ENCODE peak calls at places on chromosome 20, in eight cellular contexts. X is psoas muscle, F is hepatocyte, A is endothelial cell of umbilical vein, S is cardiac fibroblast, H is heart right ventricle, I is RWPE2, P is HepG2. M is an unnamed sample.

GRCh38 chr20:49675368-49676151 is 38.1 kb downstream of the B4GALT5 start:
- DNase-seq in X (no peak), F (peak), A (no peak), S (peak), H (no peak), I (no peak), P (peak), M (no peak)

GRCh38 chr20:50844430-50845100 is 49.7 kb downstream of the BCAS4 start:
- DNase-seq in X (no peak), F (no peak), A (peak), S (peak), H (no peak), I (peak), P (peak), M (no peak)

GRCh38 chr20:26315054-26315453 is 618.4 kb upstream of the ZNF337 start:
- DNase-seq in X (no peak), F (no peak), A (no peak), S (no peak), H (no peak), I (no peak), P (no peak), M (no peak)

GRCh38 chr20:50380697-50381040 is 129.5 kb upstream of the PTPN1 start:
- DNase-seq in X (no peak), F (peak), A (peak), S (peak), H (no peak), I (peak), P (peak), M (no peak)

GRCh38 chr20:23629017-23629541 is 8.7 kb downstream of the CST3 start:
- DNase-seq in X (peak), F (peak), A (peak), S (peak), H (no peak), I (peak), P (peak), M (no peak)

GRCh38 chr20:41747226-41747625 is 129.0 kb upstream of the CHD6 start:
- DNase-seq in X (no peak), F (no peak), A (no peak), S (no peak), H (no peak), I (no peak), P (no peak), M (no peak)

GRCh38 chr20:15616626-15617025 is 956.6 kb downstream of the KIF16B start:
- DNase-seq in X (no peak), F (no peak), A (no peak), S (no peak), H (no peak), I (no peak), P (no peak), M (no peak)

GRCh38 chr20:45918182-45918737 is 6.3 kb upstream of the PLTP start:
- DNase-seq in X (no peak), F (peak), A (peak), S (peak), H (no peak), I (no peak), P (no peak), M (no peak)

GRCh38 chr20:4195499-4195898 is 180.1 kb upstream of the RNF24 start:
- DNase-seq in X (no peak), F (no peak), A (peak), S (peak), H (no peak), I (no peak), P (peak), M (no peak)

GRCh38 chr20:21508230-21509078 is 5.4 kb downstream of the NKX2-2 start:
- DNase-seq in X (no peak), F (no peak), A (no peak), S (no peak), H (no peak), I (no peak), P (no peak), M (no peak)

GRCh38 chr20:56859039-56859750 is 230.1 kb downstream of the TFAP2C start:
- DNase-seq in X (no peak), F (no peak), A (no peak), S (no peak), H (no peak), I (peak), P (no peak), M (no peak)

GRCh38 chr20:609371-609964 is 641 bp downstream of the TCF15 start:
- DNase-seq in X (no peak), F (no peak), A (no peak), S (no peak), H (no peak), I (no peak), P (no peak), M (no peak)
- H3K4me3 ChIP-seq in X (peak), F (no peak), A (no peak), S (no peak), H (peak), I (peak), P (no peak), M (no peak)

GRCh38 chr20:61725966-61726365 is 339.7 kb downstream of the TAF4 start:
- DNase-seq in X (peak), F (no peak), A (no peak), S (no peak), H (no peak), I (peak), P (no peak), M (no peak)

GRCh38 chr20:61725145-61725544 is 340.5 kb downstream of the TAF4 start:
- DNase-seq in X (no peak), F (no peak), A (no peak), S (no peak), H (no peak), I (peak), P (no peak), M (no peak)

GRCh38 chr20:61723538-61724257 is 342.0 kb downstream of the TAF4 start:
- DNase-seq in X (no peak), F (peak), A (no peak), S (no peak), H (no peak), I (no peak), P (peak), M (no peak)

GRCh38 chr20:61722146-61722678 is 343.5 kb downstream of the TAF4 start:
- DNase-seq in X (no peak), F (no peak), A (no peak), S (no peak), H (no peak), I (no peak), P (no peak), M (no peak)

GRCh38 chr20:61724376-61724775 is 341.3 kb downstream of the TAF4 start:
- DNase-seq in X (no peak), F (no peak), A (no peak), S (no peak), H (no peak), I (peak), P (peak), M (no peak)
- TF ChIP-seq CTCF in X (no peak), F (peak), A (no peak), S (peak), H (no peak), I (peak), P (peak), M (peak)

DNA sequence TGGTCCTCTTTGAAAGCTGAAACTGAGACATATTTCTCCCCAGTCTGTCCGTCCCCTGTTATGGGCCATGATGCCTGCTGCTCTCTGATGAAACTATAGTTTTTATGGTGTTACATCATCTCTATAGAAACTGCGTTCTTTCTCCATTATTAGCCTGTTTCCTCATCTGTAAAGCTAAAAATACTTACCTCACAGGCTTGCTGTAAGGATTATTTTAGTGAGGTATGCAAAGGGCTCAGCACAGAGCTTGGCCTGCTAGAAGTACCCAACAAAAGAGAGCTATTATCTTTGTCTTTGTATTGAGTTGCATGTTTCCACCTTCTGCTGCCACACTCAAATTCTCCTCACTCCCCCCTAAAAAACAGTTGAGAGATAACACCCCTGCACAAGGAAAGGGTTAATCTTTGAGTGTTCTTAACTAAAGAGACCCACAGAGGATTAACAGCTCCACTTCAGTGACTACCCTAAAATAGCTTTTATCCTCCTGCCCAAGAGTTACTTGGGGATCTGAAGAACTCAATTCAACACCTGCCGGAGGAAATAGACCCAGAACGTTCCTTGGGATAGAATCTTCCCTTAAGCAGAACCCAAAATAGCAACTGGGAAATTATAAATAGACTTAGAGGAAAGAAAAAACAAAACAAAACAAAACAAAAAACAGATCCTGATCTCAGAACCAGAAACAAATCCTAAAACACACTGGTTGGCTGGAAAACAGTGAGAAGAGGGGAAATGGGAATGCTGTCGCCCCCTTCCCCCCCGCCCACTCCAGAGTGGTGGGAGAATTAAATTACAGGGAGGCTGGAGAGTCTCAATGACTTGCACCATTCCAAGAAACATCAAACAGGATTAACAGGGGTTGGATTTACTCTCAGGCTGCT is 1.8 kb downstream of the PLAGL2 start:
- DNase-seq in X (no peak), F (peak), A (no peak), S (peak), H (no peak), I (no peak), P (no peak), M (no peak)
- H3K4me3 ChIP-seq in X (peak), F (peak), A (no peak), S (no peak), H (peak), I (peak), P (peak), M (no peak)

GRCh38 chr20:36336204-36336603 is 30.1 kb downstream of the DLGAP4 start:
- DNase-seq in X (no peak), F (no peak), A (no peak), S (no peak), H (no peak), I (peak), P (no peak), M (no peak)
- TF ChIP-seq CTCF in X (no peak), F (no peak), A (no peak), S (no peak), H (no peak), I (no peak), P (no peak), M (no peak)

GRCh38 chr20:39067526-39068216 is 105.5 kb downstream of the DHX35 start:
- DNase-seq in X (no peak), F (no peak), A (no peak), S (peak), H (no peak), I (no peak), P (no peak), M (no peak)

GRCh38 chr20:39072132-39072531 is 110.0 kb downstream of the DHX35 start:
- DNase-seq in X (no peak), F (no peak), A (no peak), S (no peak), H (no peak), I (no peak), P (no peak), M (no peak)

GRCh38 chr20:39069976-39070375 is 107.8 kb downstream of the DHX35 start:
- DNase-seq in X (no peak), F (no peak), A (no peak), S (no peak), H (no peak), I (no peak), P (no peak), M (no peak)

GRCh38 chr20:39072653-39073052 is 110.5 kb downstream of the DHX35 start:
- DNase-seq in X (no peak), F (no peak), A (no peak), S (no peak), H (no peak), I (no peak), P (no peak), M (no peak)

GRCh38 chr20:39070484-39071231 is 108.5 kb downstream of the DHX35 start:
- DNase-seq in X (no peak), F (no peak), A (peak), S (peak), H (no peak), I (no peak), P (peak), M (peak)
- H3K4me3 ChIP-seq in X (no peak), F (no peak), A (no peak), S (no peak), H (no peak), I (no peak), P (no peak), M (no peak)

GRCh38 chr20:34111057-34111711 is 859 bp downstream of the EIF2S2 start:
- DNase-seq in X (no peak), F (peak), A (peak), S (peak), H (no peak), I (no peak), P (no peak), M (peak)

GRCh38 chr20:34109442-34109841 is 2.6 kb downstream of the EIF2S2 start:
- DNase-seq in X (no peak), F (no peak), A (no peak), S (no peak), H (no peak), I (no peak), P (no peak), M (no peak)

GRCh38 chr20:34110025-34111013 is 1.7 kb downstream of the EIF2S2 start:
- DNase-seq in X (no peak), F (no peak), A (peak), S (peak), H (no peak), I (no peak), P (peak), M (no peak)

GRCh38 chr20:34112600-34113061 is 588 bp upstream of the EIF2S2 start:
- DNase-seq in X (peak), F (no peak), A (peak), S (peak), H (no peak), I (no peak), P (peak), M (no peak)

GRCh38 chr20:34111712-34112599 is at the start of gene EIF2S2:
- DNase-seq in X (peak), F (peak), A (peak), S (peak), H (peak), I (peak), P (peak), M (peak)
- TF ChIP-seq CTCF in X (no peak), F (no peak), A (no peak), S (no peak), H (no peak), I (no peak), P (no peak), M (no peak)

M was measured in AG09309.